ENCODE peak calls at places on chromosomes 16 and 17, in five cellular contexts. One of them, this sample, is unnamed.

GRCh38 chr17:4505187-4505586 is 6.5 kb downstream of the SPNS2 start:
- DNase-seq in H1: no peak
- DNase-seq in K562: no peak
- DNase-seq in neural progenitor cell: no peak
- DNase-seq in HCT116: no peak
- DNase-seq in this sample: peak; percentile 37

GRCh38 chr17:2042355-2042929 is 620 bp downstream of the OVCA2 start:
- DNase-seq in H1: no peak
- DNase-seq in K562: peak; percentile 42
- DNase-seq in neural progenitor cell: peak; percentile 73
- DNase-seq in HCT116: no peak
- DNase-seq in this sample: no peak

GRCh38 chr17:74771319-74771914 is 4.7 kb downstream of the NAT9 start:
- DNase-seq in H1: no peak
- DNase-seq in K562: no peak
- DNase-seq in neural progenitor cell: no peak
- DNase-seq in HCT116: no peak
- DNase-seq in this sample: no peak

GRCh38 chr17:74584307-74584706 is 7.8 kb downstream of the CD300LD start:
- DNase-seq in H1: no peak
- DNase-seq in K562: no peak
- DNase-seq in neural progenitor cell: no peak
- DNase-seq in HCT116: no peak
- DNase-seq in this sample: no peak

GRCh38 chr17:4304417-4305027 is 40.7 kb upstream of the ANKFY1 start:
- DNase-seq in H1: no peak
- DNase-seq in K562: peak; percentile 55
- DNase-seq in neural progenitor cell: peak; percentile 69
- DNase-seq in HCT116: peak; percentile 18
- DNase-seq in this sample: peak; percentile 35

GRCh38 chr16:16183562-16183961 is 39.7 kb downstream of the ABCC6 start:
- DNase-seq in H1: peak; percentile 73
- DNase-seq in K562: no peak
- DNase-seq in neural progenitor cell: peak; percentile 41
- DNase-seq in HCT116: no peak
- DNase-seq in this sample: no peak

GRCh38 chr17:49703557-49704277 is 4.0 kb downstream of the SLC35B1 start:
- DNase-seq in H1: no peak
- DNase-seq in K562: peak; percentile 24
- DNase-seq in neural progenitor cell: peak; percentile 79
- DNase-seq in HCT116: peak; percentile 38
- DNase-seq in this sample: peak; percentile 45

GRCh38 chr17:75908201-75908600 is 3.5 kb upstream of the MRPL38 start:
- DNase-seq in H1: no peak
- DNase-seq in K562: no peak
- DNase-seq in neural progenitor cell: no peak
- DNase-seq in HCT116: no peak
- DNase-seq in this sample: no peak

GRCh38 chr17:64694207-64694606 is 32.1 kb upstream of the SMURF2 start:
- DNase-seq in H1: no peak
- DNase-seq in K562: no peak
- DNase-seq in neural progenitor cell: no peak
- DNase-seq in HCT116: peak; percentile 99
- DNase-seq in this sample: peak; percentile 71

GRCh38 chr16:69131749-69132423 is 502 bp downstream of the CHTF8 start:
- DNase-seq in H1: peak; percentile 90
- DNase-seq in K562: peak; percentile 98
- DNase-seq in neural progenitor cell: peak; percentile 95
- DNase-seq in HCT116: no peak
- DNase-seq in this sample: peak; percentile 76

GRCh38 chr17:78661092-78661770 is 84.0 kb upstream of the DNAH17 start:
- DNase-seq in H1: no peak
- DNase-seq in K562: no peak
- DNase-seq in neural progenitor cell: no peak
- DNase-seq in HCT116: no peak
- DNase-seq in this sample: peak; percentile 90

GRCh38 chr17:49290690-49291326 is 60.2 kb upstream of the PHOSPHO1 start:
- DNase-seq in H1: no peak
- DNase-seq in K562: peak; percentile 32
- DNase-seq in neural progenitor cell: peak; percentile 34
- DNase-seq in HCT116: peak; percentile 8
- DNase-seq in this sample: no peak

GRCh38 chr17:14123579-14124278 is 54.4 kb downstream of the COX10 start:
- DNase-seq in H1: no peak
- DNase-seq in K562: no peak
- DNase-seq in neural progenitor cell: no peak
- DNase-seq in HCT116: no peak
- DNase-seq in this sample: no peak

GRCh38 chr16:20102021-20102420 is 28.3 kb upstream of the GPR139 start:
- DNase-seq in H1: no peak
- DNase-seq in K562: no peak
- DNase-seq in neural progenitor cell: no peak
- DNase-seq in HCT116: no peak
- DNase-seq in this sample: no peak

GRCh38 chr17:77153487-77153886 is 12.7 kb downstream of the SEC14L1 start:
- DNase-seq in H1: no peak
- DNase-seq in K562: no peak
- DNase-seq in neural progenitor cell: no peak
- DNase-seq in HCT116: no peak
- DNase-seq in this sample: no peak

GRCh38 chr17:80353718-80354275 is 61.2 kb upstream of the ENDOV start:
- DNase-seq in H1: no peak
- DNase-seq in K562: no peak
- DNase-seq in neural progenitor cell: no peak
- DNase-seq in HCT116: no peak
- DNase-seq in this sample: no peak

GRCh38 chr17:13230908-13231307 is 213.1 kb upstream of the ELAC2 start:
- DNase-seq in H1: no peak
- DNase-seq in K562: no peak
- DNase-seq in neural progenitor cell: no peak
- DNase-seq in HCT116: no peak
- DNase-seq in this sample: no peak

GRCh38 chr17:18158022-18158600 is 25.5 kb upstream of the ALKBH5 start:
- DNase-seq in H1: peak; percentile 100
- DNase-seq in K562: peak; percentile 90
- DNase-seq in neural progenitor cell: peak; percentile 94
- DNase-seq in HCT116: peak; percentile 86
- DNase-seq in this sample: peak; percentile 79

GRCh38 chr16:68265078-68265925 is 976 bp downstream of the SLC7A6 start:
- DNase-seq in H1: peak; percentile 55
- DNase-seq in K562: peak; percentile 66
- DNase-seq in neural progenitor cell: peak; percentile 50
- DNase-seq in HCT116: peak; percentile 68
- DNase-seq in this sample: peak; percentile 75

GRCh38 chr17:5793899-5794298 is 209.6 kb upstream of the NLRP1 start:
- DNase-seq in H1: no peak
- DNase-seq in K562: no peak
- DNase-seq in neural progenitor cell: peak; percentile 53
- DNase-seq in HCT116: no peak
- DNase-seq in this sample: peak; percentile 33

GRCh38 chr17:21127508-21128077 is 829 bp downstream of the DHRS7B start:
- DNase-seq in H1: no peak
- DNase-seq in K562: no peak
- DNase-seq in neural progenitor cell: no peak
- DNase-seq in HCT116: no peak
- DNase-seq in this sample: no peak

GRCh38 chr17:44911133-44912001 is 3.9 kb downstream of the GFAP start:
- DNase-seq in H1: peak; percentile 87
- DNase-seq in K562: peak; percentile 81
- DNase-seq in neural progenitor cell: peak; percentile 84
- DNase-seq in HCT116: peak; percentile 35
- DNase-seq in this sample: no peak

GRCh38 chr17:10435096-10435495 is 13.3 kb upstream of the MYH8 start:
- DNase-seq in H1: no peak
- DNase-seq in K562: no peak
- DNase-seq in neural progenitor cell: no peak
- DNase-seq in HCT116: no peak
- DNase-seq in this sample: no peak

GRCh38 chr17:64491034-64491860 is 5.6 kb downstream of the POLG2 start:
- DNase-seq in H1: no peak
- DNase-seq in K562: no peak
- DNase-seq in neural progenitor cell: peak; percentile 30
- DNase-seq in HCT116: no peak
- DNase-seq in this sample: no peak

GRCh38 chr17:80978499-80979497 is 12.8 kb upstream of the CHMP6 start:
- DNase-seq in H1: no peak
- DNase-seq in K562: no peak
- DNase-seq in neural progenitor cell: no peak
- DNase-seq in HCT116: no peak
- DNase-seq in this sample: no peak

GRCh38 chr16:58511933-58512815 is 3.1 kb upstream of the SETD6 start:
- DNase-seq in H1: peak; percentile 96
- DNase-seq in K562: peak; percentile 64
- DNase-seq in neural progenitor cell: peak; percentile 85
- DNase-seq in HCT116: no peak
- DNase-seq in this sample: peak; percentile 38

GRCh38 chr17:66552381-66552780 is 250.0 kb downstream of the PRKCA start:
- DNase-seq in H1: no peak
- DNase-seq in K562: no peak
- DNase-seq in neural progenitor cell: no peak
- DNase-seq in HCT116: no peak
- DNase-seq in this sample: no peak

GRCh38 chr17:83064732-83065659 is 14.4 kb upstream of the METRNL start:
- DNase-seq in H1: no peak
- DNase-seq in K562: no peak
- DNase-seq in neural progenitor cell: no peak
- DNase-seq in HCT116: no peak
- DNase-seq in this sample: no peak

GRCh38 chr17:63843387-63844292 is 1.2 kb upstream of the SMARCD2 start:
- DNase-seq in H1: no peak
- DNase-seq in K562: no peak
- DNase-seq in neural progenitor cell: no peak
- DNase-seq in HCT116: peak; percentile 40
- DNase-seq in this sample: peak; percentile 19

GRCh38 chr17:77427471-77427991 is 286.8 kb downstream of the SEC14L1 start:
- DNase-seq in H1: no peak
- DNase-seq in K562: no peak
- DNase-seq in neural progenitor cell: no peak
- DNase-seq in HCT116: no peak
- DNase-seq in this sample: peak; percentile 80

GRCh38 chr17:19431691-19432090 is 20.7 kb downstream of the RNF112 start:
- DNase-seq in H1: no peak
- DNase-seq in K562: no peak
- DNase-seq in neural progenitor cell: peak; percentile 55
- DNase-seq in HCT116: no peak
- DNase-seq in this sample: no peak

GRCh38 chr16:11101695-11102522 is 154.1 kb downstream of the SOCS1 start:
- DNase-seq in H1: no peak
- DNase-seq in K562: peak; percentile 67
- DNase-seq in neural progenitor cell: no peak
- DNase-seq in HCT116: no peak
- DNase-seq in this sample: no peak
- H3K27ac ChIP-seq in H1: no peak overlapping the region
- H3K27ac ChIP-seq in K562: peak overlapping the region; percentile 15
- H3K27ac ChIP-seq in neural progenitor cell: no peak overlapping the region
- H3K27ac ChIP-seq in HCT116: no peak overlapping the region
- H3K27ac ChIP-seq in this sample: no peak overlapping the region

DNA sequence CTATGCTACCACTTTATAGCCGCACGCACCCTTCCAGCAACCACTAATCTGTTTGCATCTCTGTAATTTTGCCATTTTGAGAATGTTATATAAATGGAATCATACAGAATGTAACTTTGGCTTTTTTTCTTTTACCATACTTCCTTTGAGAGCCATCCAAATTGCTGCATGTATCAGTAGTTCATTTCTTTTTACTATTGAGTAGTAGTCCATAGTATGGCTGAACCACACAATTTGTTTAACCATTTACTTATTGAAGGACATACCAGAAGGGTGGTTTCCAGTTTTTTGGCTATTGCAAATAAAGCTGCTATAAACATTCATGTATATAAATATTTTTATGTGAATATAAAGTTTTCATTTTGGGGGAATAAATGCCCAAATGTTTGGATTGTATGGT is 8.8 kb downstream of the TENT4B start:
- DNase-seq in H1: no peak
- DNase-seq in K562: no peak
- DNase-seq in neural progenitor cell: no peak
- DNase-seq in HCT116: no peak
- DNase-seq in this sample: no peak
- H4K20me1 ChIP-seq in H1: peaks cover 2% of the 10 kb centered on the region
- H4K20me1 ChIP-seq in K562: no peaks in the 10 kb centered on the region
- H4K20me1 ChIP-seq in neural progenitor cell: peaks cover 33% of the 10 kb centered on the region
- H4K20me1 ChIP-seq in HCT116: no peaks in the 10 kb centered on the region
- H4K20me1 ChIP-seq in this sample: no peaks in the 10 kb centered on the region

GRCh38 chr17:1041746-1042145 is 44.8 kb downstream of the TIMM22 start:
- DNase-seq in H1: no peak
- DNase-seq in K562: no peak
- DNase-seq in neural progenitor cell: no peak
- DNase-seq in HCT116: no peak
- DNase-seq in this sample: no peak
- H3K27ac ChIP-seq in H1: no peak overlapping the region
- H3K27ac ChIP-seq in K562: no peak overlapping the region
- H3K27ac ChIP-seq in neural progenitor cell: no peak overlapping the region
- H3K27ac ChIP-seq in HCT116: no peak overlapping the region
- H3K27ac ChIP-seq in this sample: no peak overlapping the region

GRCh38 chr17:36949461-36949927 is 740 bp downstream of the AATF start:
- DNase-seq in H1: no peak
- DNase-seq in K562: no peak
- DNase-seq in neural progenitor cell: peak; percentile 50
- DNase-seq in HCT116: no peak
- DNase-seq in this sample: no peak

GRCh38 chr17:36948717-36949460 is at the start of gene AATF:
- DNase-seq in H1: peak; percentile 99
- DNase-seq in K562: peak; percentile 98
- DNase-seq in neural progenitor cell: peak; percentile 98
- DNase-seq in HCT116: peak; percentile 89
- DNase-seq in this sample: peak; percentile 95

GRCh38 chr17:36947922-36948716 is 635 bp upstream of the AATF start:
- DNase-seq in H1: no peak
- DNase-seq in K562: no peak
- DNase-seq in neural progenitor cell: no peak
- DNase-seq in HCT116: no peak
- DNase-seq in this sample: no peak

GRCh38 chr17:36950027-36950426 is 1.3 kb downstream of the AATF start:
- DNase-seq in H1: no peak
- DNase-seq in K562: peak; percentile 11
- DNase-seq in neural progenitor cell: no peak
- DNase-seq in HCT116: no peak
- DNase-seq in this sample: no peak

DNA sequence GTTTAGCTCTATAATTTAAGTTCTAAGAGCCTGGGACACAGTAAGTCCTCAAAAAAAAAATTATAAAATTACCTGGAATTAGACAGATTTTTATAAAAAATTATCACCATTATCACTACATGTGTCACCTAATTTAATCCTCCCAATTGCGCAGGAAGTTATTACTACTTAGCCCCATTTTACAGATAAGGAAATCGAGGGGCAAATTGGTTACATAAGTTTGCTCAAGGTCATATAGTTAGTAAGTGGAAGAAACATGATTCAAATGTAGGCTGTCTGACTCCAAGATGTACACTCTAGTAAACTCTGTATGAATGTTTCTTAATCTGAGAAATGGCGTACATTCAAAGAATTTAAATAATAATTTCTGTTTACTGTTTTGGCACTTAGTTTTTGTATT is 2.6 kb downstream of the AATF start:
- DNase-seq in H1: no peak
- DNase-seq in K562: no peak
- DNase-seq in neural progenitor cell: no peak
- DNase-seq in HCT116: no peak
- DNase-seq in this sample: no peak
- H4K20me1 ChIP-seq in H1: peaks cover 5% of the 10 kb centered on the region
- H4K20me1 ChIP-seq in K562: peaks cover 4% of the 10 kb centered on the region
- H4K20me1 ChIP-seq in neural progenitor cell: peaks cover 29% of the 10 kb centered on the region
- H4K20me1 ChIP-seq in HCT116: no peaks in the 10 kb centered on the region
- H4K20me1 ChIP-seq in this sample: no peaks in the 10 kb centered on the region

GRCh38 chr17:42577140-42577531 is 393 bp downstream of the PSMC3IP start:
- DNase-seq in H1: no peak
- DNase-seq in K562: no peak
- DNase-seq in neural progenitor cell: no peak
- DNase-seq in HCT116: no peak
- DNase-seq in this sample: no peak
- H3K27ac ChIP-seq in H1: peak overlapping the region; percentile 79
- H3K27ac ChIP-seq in K562: peak overlapping the region; percentile 85
- H3K27ac ChIP-seq in neural progenitor cell: no peak overlapping the region
- H3K27ac ChIP-seq in HCT116: peak overlapping the region; percentile 95
- H3K27ac ChIP-seq in this sample: peak overlapping the region; percentile 58

This sample was measured in mammary epithelial cell.